ENCODE peak calls at places on chromosomes 5 and 9, in five cellular contexts. U, D, G, J and E are unnamed samples.

GRCh38 chr5:32916648-32917047 is 205.5 kb downstream of the NPR3 start:
- DNase-seq in J (no peak), U (peak), D (no peak), G (no peak), E (no peak)

GRCh38 chr9:76136986-76137385 is 246.5 kb downstream of the PCSK5 start:
- DNase-seq in U (no peak), G (no peak), D (no peak), J (no peak), E (no peak)

GRCh38 chr5:55925181-55925580 is 69.6 kb downstream of the IL6ST start:
- DNase-seq in G (no peak), J (no peak), D (no peak), U (no peak), E (no peak)

GRCh38 chr9:121645003-121645402 is 6.4 kb upstream of the DAB2IP start:
- DNase-seq in D (no peak), G (no peak), U (no peak), J (no peak), E (peak)

GRCh38 chr9:35729700-35730485 is 2.1 kb downstream of the TLN1 start:
- DNase-seq in U (peak), D (peak), G (no peak), J (no peak), E (no peak)

GRCh38 chr9:77161966-77162365 is 15.4 kb upstream of the VPS13A start:
- DNase-seq in J (no peak), D (no peak), G (no peak), U (no peak), E (no peak)

GRCh38 chr5:143008032-143008431 is 237.9 kb downstream of the ARHGAP26 start:
- DNase-seq in U (no peak), G (no peak), J (no peak), D (no peak), E (no peak)

GRCh38 chr5:133203317-133204305 is 151.8 kb downstream of the HSPA4 start:
- DNase-seq in U (no peak), J (no peak), D (no peak), G (no peak), E (no peak)

GRCh38 chr9:93673844-93674334 is 97.5 kb downstream of the PHF2 start:
- DNase-seq in U (peak), D (peak), J (no peak), G (peak), E (no peak)

GRCh38 chr5:74641014-74641777 is 668 bp upstream of the ENC1 start:
- DNase-seq in J (peak), D (peak), U (peak), G (peak), E (peak)

GRCh38 chr5:10656176-10656830 is 92.4 kb downstream of the ANKRD33B start:
- DNase-seq in U (no peak), D (no peak), J (no peak), G (no peak), E (no peak)

GRCh38 chr5:16529319-16529718 is 63.7 kb upstream of the ZNF622 start:
- DNase-seq in G (no peak), U (no peak), J (no peak), D (no peak), E (no peak)

GRCh38 chr5:14743601-14744295 is 79.2 kb downstream of the OTULIN start:
- DNase-seq in G (no peak), D (no peak), U (no peak), J (no peak), E (no peak)

GRCh38 chr9:120386390-120387131 is 193.4 kb downstream of the CDK5RAP2 start:
- DNase-seq in U (peak), D (no peak), G (peak), J (no peak), E (no peak)

GRCh38 chr5:17305964-17306725 is 88.7 kb downstream of the BASP1 start:
- DNase-seq in G (peak), U (peak), D (peak), J (no peak), E (no peak)

GRCh38 chr5:53008751-53009150 is 19.6 kb downstream of the ITGA2 start:
- DNase-seq in G (no peak), U (no peak), D (no peak), J (no peak), E (no peak)

GRCh38 chr9:101388507-101388993 is 3.7 kb upstream of the BAAT start:
- DNase-seq in D (no peak), J (no peak), G (no peak), U (no peak), E (no peak)
- H3K27ac ChIP-seq in D (no peak), J (no peak), G (no peak), U (no peak), E (peak)

DNA sequence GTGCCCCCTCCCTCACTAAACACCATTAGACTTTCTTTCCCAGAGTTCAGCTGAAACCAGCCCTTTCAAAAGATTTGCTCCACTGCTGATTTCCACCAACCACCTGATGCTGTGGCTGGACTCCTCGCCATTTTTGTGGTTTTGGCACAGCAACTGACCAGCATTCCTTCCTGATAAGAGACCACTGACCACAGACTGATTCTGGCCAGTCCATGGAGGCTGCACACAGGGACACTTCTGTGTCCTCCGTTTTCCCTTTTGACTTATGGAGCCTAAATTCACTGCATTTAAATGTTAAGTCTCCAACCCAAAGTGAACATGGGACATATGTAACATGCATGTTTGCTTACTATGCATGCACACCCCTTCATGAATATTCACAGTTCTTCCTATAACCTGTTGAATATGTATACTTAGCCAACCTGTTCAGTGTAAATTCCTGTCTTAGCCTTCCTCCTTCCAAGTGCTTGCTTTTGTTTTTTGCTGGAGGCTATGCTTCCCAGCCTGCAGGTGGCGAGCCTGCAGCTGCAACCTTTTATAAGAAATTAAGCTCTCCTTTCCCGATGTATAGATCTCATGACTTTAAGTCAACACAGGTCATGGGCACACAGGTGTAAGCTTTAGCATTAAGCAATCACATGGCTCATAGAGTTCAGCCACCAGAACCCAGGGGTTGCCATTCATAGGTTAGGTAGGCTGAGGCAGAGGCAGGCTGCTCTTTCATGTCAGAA is 78.7 kb downstream of the ACTL7B start:
- DNase-seq in U (no peak), D (no peak), G (no peak), J (no peak), E (no peak)
- TF ChIP-seq CTCF in U (no peak), D (no peak), G (no peak), J (no peak), E (no peak)

GRCh38 chr5:116787570-116787969 is 212.9 kb upstream of the SEMA6A start:
- DNase-seq in D (no peak), J (no peak), G (no peak), U (no peak), E (no peak)

GRCh38 chr5:116789522-116789921 is 214.9 kb upstream of the SEMA6A start:
- DNase-seq in U (no peak), J (no peak), D (no peak), G (no peak), E (no peak)

GRCh38 chr5:116779846-116780245 is 205.2 kb upstream of the SEMA6A start:
- DNase-seq in U (no peak), G (no peak), D (no peak), J (no peak), E (no peak)

GRCh38 chr5:116788851-116789403 is 214.3 kb upstream of the SEMA6A start:
- DNase-seq in J (no peak), D (peak), G (no peak), U (no peak), E (peak)

DNA sequence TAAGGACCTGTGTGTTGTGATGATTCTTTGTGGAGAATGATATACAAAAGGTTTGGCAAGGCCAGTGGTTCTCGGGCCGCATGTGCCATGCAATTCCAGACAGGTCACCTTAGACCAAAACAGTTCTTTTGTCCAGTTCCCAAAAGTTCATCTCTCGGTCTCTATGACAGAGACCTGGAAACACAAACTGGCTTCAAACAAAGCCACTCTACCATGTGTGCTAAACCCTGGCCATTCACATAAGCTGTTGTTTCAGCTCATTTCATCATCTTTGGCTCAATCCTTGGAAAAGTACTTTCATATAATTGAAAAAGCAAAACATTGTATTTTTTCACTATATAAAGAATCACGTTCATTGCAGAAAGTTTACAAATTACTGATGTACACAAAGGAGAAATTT is 210.5 kb upstream of the SEMA6A start:
- DNase-seq in U (no peak), G (no peak), J (no peak), D (no peak), E (no peak)
- H3K27ac ChIP-seq in U (no peak), G (no peak), J (no peak), D (no peak), E (no peak)

GRCh38 chr5:19261879-19262278 is 726.1 kb downstream of the CDH18 start:
- DNase-seq in J (no peak), D (no peak), U (no peak), G (no peak), E (no peak)
- TF ChIP-seq CTCF in J (no peak), D (no peak), U (no peak), G (no peak), E (no peak)

GRCh38 chr9:88988796-88989641 is 2.2 kb upstream of the S1PR3 start:
- DNase-seq in G (no peak), D (peak), U (peak), J (no peak), E (no peak)
- H3K27ac ChIP-seq in G (no peak), D (peak), U (peak), J (peak), E (no peak)

GRCh38 chr9:37034320-37034937 is 361 bp upstream of the PAX5 start:
- DNase-seq in U (no peak), D (no peak), J (no peak), G (peak), E (no peak)
- TF ChIP-seq CTCF in U (no peak), D (no peak), J (no peak), G (no peak), E (no peak)

DNA sequence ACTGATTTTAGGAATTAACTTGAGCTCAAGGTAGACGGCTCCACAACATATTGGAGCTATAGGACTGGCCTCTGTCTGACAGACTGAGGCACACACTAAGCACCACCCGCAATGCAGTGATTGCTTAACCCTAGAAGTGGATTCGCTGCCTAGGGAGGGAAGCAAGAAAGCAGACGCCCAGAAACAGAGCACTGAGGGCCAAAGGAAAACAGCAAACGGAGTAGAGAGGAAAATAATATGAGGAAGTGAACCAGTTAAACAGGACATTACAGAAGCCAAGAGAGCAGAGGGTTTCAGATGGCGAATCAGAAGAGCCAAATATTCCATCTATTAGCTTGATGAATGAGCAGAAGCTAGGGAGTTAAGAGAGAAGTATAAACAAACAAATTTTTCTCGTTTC is 139.2 kb upstream of the LHFPL2 start:
- DNase-seq in J (no peak), U (no peak), D (no peak), G (no peak), E (no peak)
- H3K27ac ChIP-seq in J (peak), U (no peak), D (no peak), G (no peak), E (no peak)

GRCh38 chr5:167029488-167029887 is 1262.0 kb upstream of the WWC1 start:
- DNase-seq in D (no peak), J (no peak), U (no peak), G (no peak), E (no peak)

GRCh38 chr5:167036585-167036984 is 1254.9 kb upstream of the WWC1 start:
- DNase-seq in G (no peak), D (no peak), J (no peak), U (no peak), E (no peak)

DNA sequence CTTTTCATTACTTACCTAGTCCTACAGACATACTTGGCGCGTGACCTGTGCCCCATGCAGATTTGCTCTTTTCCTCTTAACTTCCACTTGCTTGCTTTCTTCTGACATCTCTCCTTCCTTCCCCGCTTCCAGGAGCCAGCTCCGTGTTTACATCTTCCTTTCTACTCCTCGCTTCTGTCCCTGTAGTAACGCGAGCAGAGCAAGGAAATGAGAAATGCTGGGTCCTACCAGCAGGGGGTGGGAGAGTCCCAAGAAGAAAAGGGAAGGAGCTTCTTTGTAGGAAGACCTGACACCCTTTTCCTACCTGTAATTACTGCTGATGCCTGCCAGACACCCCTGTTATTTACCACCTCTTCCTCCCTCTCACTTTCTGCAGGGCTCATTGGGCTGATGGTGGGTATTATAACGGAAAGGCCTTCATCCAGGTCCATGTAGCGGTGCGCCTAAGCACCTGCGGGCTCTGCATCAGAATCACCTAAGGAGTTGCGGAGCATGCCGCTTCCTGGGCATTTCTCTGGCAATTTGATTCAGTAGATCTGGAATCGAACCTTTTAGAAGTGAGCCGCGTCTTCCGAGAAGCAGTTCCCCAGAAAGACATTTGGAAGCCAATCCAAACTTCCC is 1260.8 kb upstream of the WWC1 start:
- DNase-seq in U (no peak), D (no peak), J (no peak), G (no peak), E (no peak)
- TF ChIP-seq CTCF in U (no peak), D (no peak), J (no peak), G (peak), E (peak)

DNA sequence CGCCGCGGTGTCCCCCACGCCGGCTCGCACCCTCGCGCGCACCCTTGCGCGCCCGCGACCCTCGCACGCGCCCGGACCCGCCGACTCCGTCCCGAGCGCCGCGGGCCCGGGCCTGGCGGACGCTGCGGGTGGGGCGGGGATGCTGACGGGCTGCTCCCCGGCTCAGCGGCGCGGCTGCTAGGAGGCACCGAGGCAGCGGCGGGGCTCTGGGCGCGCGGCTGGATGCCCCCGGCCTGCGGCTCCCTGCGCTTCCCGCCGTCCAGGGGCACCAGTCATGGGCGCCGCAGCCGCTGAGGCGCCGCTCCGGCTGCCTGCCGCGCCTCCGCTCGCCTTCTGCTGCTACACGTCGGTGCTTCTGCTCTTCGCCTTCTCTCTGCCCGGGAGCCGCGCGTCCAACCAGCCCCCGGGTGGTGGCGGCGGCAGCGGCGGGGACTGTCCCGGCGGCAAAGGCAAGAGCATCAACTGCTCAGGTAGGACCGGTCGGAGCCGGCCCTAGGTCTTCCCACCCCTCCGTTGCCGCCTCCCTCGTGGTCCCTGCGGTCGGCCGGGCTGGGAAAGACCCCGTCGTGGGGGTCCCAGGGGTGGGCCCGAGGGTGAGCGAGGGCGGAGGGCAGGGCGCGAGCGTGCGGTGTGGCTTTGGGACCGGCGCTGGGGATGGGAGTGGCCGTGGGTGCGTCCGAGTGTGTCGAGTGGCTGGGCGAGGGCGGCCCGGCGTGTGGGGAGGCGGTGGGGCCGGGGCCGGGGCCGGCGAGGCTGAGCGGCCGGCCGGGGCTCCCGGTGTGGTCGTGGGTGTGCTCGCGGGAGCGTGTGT is 527 bp downstream of the TMEFF1 start:
- DNase-seq in U (no peak), J (no peak), G (peak), D (no peak), E (peak)
- H3K27ac ChIP-seq in U (no peak), J (no peak), G (no peak), D (no peak), E (peak)